ENCODE peak calls at places on chromosomes 2 and 18, in six cellular contexts. N, D, V, U, C and B are unnamed samples.
A peak's percentile ranks its signal among the peaks of the same experiment; 100 is the strongest.

GRCh38 chr2:33620-34019 is 12.7 kb downstream of the FAM110C start:
- DNase-seq in D (no peak), C (no peak), U (no peak), N (peak; percentile 65), V (no peak), B (no peak)

GRCh38 chr2:201191132-201191875 is 8.4 kb downstream of the CASP10 start:
- DNase-seq in N (no peak), D (no peak), V (peak; percentile 74), U (no peak), C (no peak), B (no peak)

GRCh38 chr2:222939208-222939846 is 78.5 kb downstream of the ACSL3 start:
- DNase-seq in V (peak; percentile 72), D (peak; percentile 58), C (peak; percentile 79), U (peak; percentile 83), N (peak; percentile 54), B (peak; percentile 25)

GRCh38 chr2:18284331-18284730 is 276.1 kb downstream of the RDH14 start:
- DNase-seq in N (no peak), C (no peak), D (no peak), V (peak; percentile 76), U (no peak), B (no peak)

GRCh38 chr2:222000326-222000725 is 298.5 kb downstream of the PAX3 start:
- DNase-seq in U (peak; percentile 97), V (peak; percentile 97), N (no peak), D (no peak), C (peak; percentile 89), B (peak; percentile 20)

GRCh38 chr18:11566236-11566965 is 43.0 kb upstream of the SLC35G4 start:
- DNase-seq in V (no peak), C (no peak), D (no peak), U (no peak), N (no peak), B (no peak)

GRCh38 chr2:158325031-158325781 is 131.3 kb downstream of the CCDC148 start:
- DNase-seq in D (no peak), N (no peak), C (peak; percentile 89), U (peak; percentile 45), V (peak; percentile 41), B (peak; percentile 30)

GRCh38 chr2:201507725-201508124 is 56.2 kb downstream of the STRADB start:
- DNase-seq in U (no peak), C (no peak), D (no peak), V (no peak), N (no peak), B (no peak)

GRCh38 chr2:235523486-235524150 is 29.8 kb downstream of the AGAP1 start:
- DNase-seq in N (no peak), D (no peak), U (no peak), V (no peak), C (no peak), B (no peak)

GRCh38 chr2:12081481-12082210 is 335.2 kb downstream of the LPIN1 start:
- DNase-seq in V (no peak), N (no peak), U (peak; percentile 25), D (no peak), C (peak; percentile 77), B (no peak)

GRCh38 chr2:118498943-118499342 is 348.5 kb downstream of the EN1 start:
- DNase-seq in U (no peak), N (no peak), V (no peak), D (no peak), C (no peak), B (no peak)

GRCh38 chr2:1784087-1784486 is 39.8 kb upstream of the PXDN start:
- DNase-seq in C (no peak), N (peak; percentile 26), D (no peak), U (no peak), V (no peak), B (no peak)

GRCh38 chr2:32355976-32356734 is 668 bp upstream of the BIRC6 start:
- DNase-seq in D (no peak), V (no peak), U (peak; percentile 49), N (no peak), C (no peak), B (no peak)

GRCh38 chr2:57943271-57943670 is 103.3 kb upstream of the VRK2 start:
- DNase-seq in U (peak; percentile 2), D (no peak), C (peak; percentile 59), N (no peak), V (peak; percentile 37), B (no peak)

GRCh38 chr18:37671119-37671518 is 105.5 kb upstream of the CELF4 start:
- DNase-seq in U (no peak), V (no peak), C (no peak), N (no peak), D (no peak), B (no peak)

GRCh38 chr2:191746809-191747208 is 68.9 kb downstream of the NABP1 start:
- DNase-seq in V (no peak), D (no peak), C (peak; percentile 13), U (no peak), N (no peak), B (no peak)

GRCh38 chr2:67561411-67561965 is 164.4 kb downstream of the ETAA1 start:
- DNase-seq in N (no peak), U (peak; percentile 86), V (peak; percentile 94), C (peak; percentile 78), D (no peak), B (peak; percentile 46)

GRCh38 chr2:81195774-81196382 is 891.3 kb upstream of the LRRTM1 start:
- DNase-seq in V (no peak), U (no peak), C (no peak), D (no peak), N (no peak), B (no peak)

GRCh38 chr2:25309402-25309801 is 32.3 kb downstream of the DNMT3A start:
- DNase-seq in N (peak; percentile 75), V (peak; percentile 56), U (peak; percentile 63), C (peak; percentile 35), D (peak; percentile 59), B (peak; percentile 75)

GRCh38 chr2:46241344-46241743 is 55.9 kb upstream of the EPAS1 start:
- DNase-seq in V (peak; percentile 71), C (peak; percentile 49), N (no peak), U (peak; percentile 45), D (no peak), B (no peak)

GRCh38 chr2:118774458-118775133 is 72.9 kb downstream of the EN1 start:
- DNase-seq in C (peak; percentile 32), N (no peak), U (peak; percentile 23), V (peak; percentile 47), D (peak; percentile 2), B (peak; percentile 76)

GRCh38 chr18:3367491-3368091 is 82.4 kb upstream of the TGIF1 start:
- DNase-seq in D (no peak), U (peak; percentile 60), C (peak; percentile 68), N (no peak), V (peak; percentile 84), B (no peak)

GRCh38 chr2:141522702-141523101 is 608.1 kb downstream of the LRP1B start:
- DNase-seq in U (no peak), C (no peak), D (no peak), V (no peak), N (no peak), B (no peak)

GRCh38 chr18:22024924-22025323 is 144.5 kb upstream of the GATA6 start:
- DNase-seq in N (no peak), D (no peak), U (no peak), C (no peak), V (no peak), B (no peak)